ENCODE peak calls at places on chromosomes 16 and 17, in eight cellular contexts. X is mammary epithelial cell; V is tibial nerve; H is CD8-positive, alpha-beta memory T cell; J is tibial artery; B is stomach; Q is adipocyte; F is HAP-1. K is an unnamed sample.
A peak's percentile ranks its signal among the peaks of the same experiment; 100 is the strongest.

GRCh38 chr17:80000955-80001354 is 34.7 kb downstream of the TBC1D16 start:
- DNase-seq in F (no peak), X (no peak), Q (no peak), B (no peak), J (no peak), V (no peak), H (no peak), K (no peak)

GRCh38 chr16:72282338-72282737 is 110.4 kb upstream of the PMFBP1 start:
- DNase-seq in V (no peak), F (no peak), B (no peak), X (no peak), H (no peak), J (no peak), Q (no peak), K (no peak)

GRCh38 chr16:12095275-12096161 is 119.0 kb downstream of the SNX29 start:
- DNase-seq in V (peak; percentile 31), Q (peak; percentile 85), F (peak; percentile 81), H (peak; percentile 48), X (peak; percentile 10), B (peak; percentile 70), J (peak; percentile 35), K (peak; percentile 16)

GRCh38 chr17:9472541-9472940 is 103.1 kb downstream of the STX8 start:
- DNase-seq in F (no peak), Q (no peak), J (no peak), B (no peak), V (peak; percentile 25), X (no peak), H (no peak), K (no peak)

GRCh38 chr16:54718376-54718775 is 212.3 kb upstream of the IRX5 start:
- DNase-seq in X (no peak), J (no peak), H (no peak), F (no peak), B (no peak), V (no peak), Q (no peak), K (no peak)

GRCh38 chr16:48963901-48964615 is 317.6 kb downstream of the CBLN1 start:
- DNase-seq in F (no peak), B (no peak), V (no peak), Q (peak; percentile 60), J (no peak), X (peak; percentile 89), H (no peak), K (no peak)

GRCh38 chr16:77193377-77193776 is 2.4 kb downstream of the MON1B start:
- DNase-seq in V (no peak), B (no peak), F (no peak), Q (no peak), J (no peak), X (no peak), H (no peak), K (no peak)

GRCh38 chr17:68205251-68205807 is 42.5 kb upstream of the AMZ2 start:
- DNase-seq in F (peak; percentile 95), V (peak; percentile 89), Q (peak; percentile 98), J (peak; percentile 94), B (peak; percentile 92), H (peak; percentile 88), X (peak; percentile 76), K (no peak)

GRCh38 chr16:648071-648785 is 937 bp upstream of the WDR90 start:
- DNase-seq in X (peak; percentile 23), B (peak; percentile 83), J (no peak), H (no peak), V (no peak), F (peak; percentile 66), Q (peak; percentile 15), K (no peak)

GRCh38 chr17:2090210-2090641 is 35.3 kb downstream of the HIC1 start:
- DNase-seq in X (no peak), V (no peak), J (no peak), Q (no peak), H (no peak), B (no peak), F (no peak), K (no peak)

GRCh38 chr17:34616148-34616547 is 36.8 kb downstream of the TMEM132E start:
- DNase-seq in F (peak; percentile 53), X (no peak), J (no peak), Q (no peak), V (no peak), B (no peak), H (no peak), K (no peak)

GRCh38 chr16:85484337-85485295 is 128.5 kb upstream of the GSE1 start:
- DNase-seq in V (no peak), Q (no peak), J (no peak), F (no peak), B (peak; percentile 42), X (no peak), H (no peak), K (no peak)

GRCh38 chr16:4092547-4093265 is 23.5 kb downstream of the ADCY9 start:
- DNase-seq in J (no peak), X (no peak), H (no peak), Q (no peak), V (no peak), F (no peak), B (no peak), K (no peak)
- H3K4me1 ChIP-seq in J (peaks cover 57% of the 10 kb centered on the region), X (no peaks in the 10 kb centered on the region), H (peaks cover 4% of the 10 kb centered on the region), Q (peaks cover 31% of the 10 kb centered on the region), V (peaks cover 21% of the 10 kb centered on the region), F (peaks cover 27% of the 10 kb centered on the region), B (peaks cover 82% of the 10 kb centered on the region), K (no peaks in the 10 kb centered on the region)

DNA sequence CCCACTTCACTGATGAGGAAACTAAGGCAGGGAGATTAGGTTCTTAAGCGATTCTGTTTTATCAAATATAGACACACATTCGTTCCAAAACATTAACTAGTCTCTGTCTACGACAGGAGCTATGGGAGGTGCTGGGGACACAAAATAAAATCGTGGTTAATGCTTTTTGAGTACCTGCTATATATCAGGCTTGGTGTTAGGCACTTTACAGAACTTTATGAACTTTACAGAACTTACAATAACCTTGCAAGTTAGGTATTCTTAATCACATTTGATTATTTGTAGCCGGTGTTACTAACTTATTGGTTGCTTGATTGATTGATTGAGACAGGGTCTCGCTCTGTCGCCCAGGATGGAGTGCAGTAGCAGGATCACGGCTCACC is 538 bp upstream of the HEATR3 start:
- DNase-seq in X (no peak), V (no peak), J (no peak), B (no peak), Q (no peak), H (no peak), F (no peak), K (no peak)
- H3K4me3 ChIP-seq in X (peak overlapping the region; percentile 43), V (no peak overlapping the region), J (peak overlapping the region; percentile 94), B (peak overlapping the region; percentile 87), Q (peak overlapping the region; percentile 98), H (no peak overlapping the region), F (peak overlapping the region; percentile 98), K (no peak overlapping the region)

GRCh38 chr16:89921699-89922476 is 1.3 kb upstream of the TUBB3 start:
- DNase-seq in X (peak; percentile 87), V (no peak), J (peak; percentile 78), F (peak; percentile 86), B (peak; percentile 58), H (no peak), Q (peak; percentile 96), K (no peak)

GRCh38 chr16:89919535-89920406 is 1.1 kb downstream of the MC1R start:
- DNase-seq in J (no peak), F (no peak), V (no peak), X (no peak), H (no peak), B (no peak), Q (no peak), K (no peak)

GRCh38 chr16:89922477-89922883 is 662 bp upstream of the TUBB3 start:
- DNase-seq in H (no peak), V (no peak), Q (peak; percentile 94), B (peak; percentile 50), J (peak; percentile 79), F (peak; percentile 78), X (peak; percentile 78), K (no peak)

GRCh38 chr16:89921131-89921698 is 1.9 kb upstream of the TUBB3 start:
- DNase-seq in J (no peak), B (no peak), V (no peak), H (no peak), F (no peak), Q (peak; percentile 7), X (no peak), K (no peak)

DNA sequence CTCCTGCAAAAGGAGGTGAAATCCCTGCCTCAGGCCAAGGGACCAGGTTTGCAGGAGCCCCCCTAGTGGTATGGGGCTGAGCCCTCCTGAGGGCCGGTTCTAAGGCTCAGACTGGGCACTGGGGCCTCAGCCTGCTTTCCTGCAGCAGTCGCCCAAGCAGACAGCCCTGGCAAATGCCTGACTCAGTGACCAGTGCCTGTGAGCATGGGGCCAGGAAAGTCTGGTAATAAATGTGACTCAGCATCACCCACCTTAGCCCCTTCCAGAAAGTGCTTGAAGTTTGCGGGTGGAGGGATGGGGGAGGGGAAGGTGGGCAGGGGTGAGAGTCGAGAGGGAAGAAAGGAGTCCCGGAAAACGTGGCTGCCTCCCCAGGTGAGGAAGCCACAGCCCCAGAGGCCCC is 2.1 kb downstream of the MC1R start:
- DNase-seq in J (no peak), F (no peak), B (no peak), H (no peak), X (no peak), Q (peak; percentile 38), V (no peak), K (no peak)
- H3K4me1 ChIP-seq in J (peaks cover 55% of the 10 kb centered on the region), F (peaks cover 33% of the 10 kb centered on the region), B (peaks cover 71% of the 10 kb centered on the region), H (peaks cover 62% of the 10 kb centered on the region), X (peaks cover 63% of the 10 kb centered on the region), Q (peaks cover 49% of the 10 kb centered on the region), V (peaks cover 51% of the 10 kb centered on the region), K (peaks cover 14% of the 10 kb centered on the region)

GRCh38 chr16:58685084-58685449 is 497 bp upstream of the SLC38A7 start:
- DNase-seq in J (no peak), Q (no peak), X (no peak), H (no peak), F (no peak), B (no peak), V (no peak), K (no peak)
- H3K4me3 ChIP-seq in J (peak overlapping the region; percentile 69), Q (peak overlapping the region; percentile 97), X (no peak overlapping the region), H (peak overlapping the region; percentile 80), F (peak overlapping the region; percentile 73), B (peak overlapping the region; percentile 69), V (peak overlapping the region; percentile 82), K (no peak overlapping the region)

DNA sequence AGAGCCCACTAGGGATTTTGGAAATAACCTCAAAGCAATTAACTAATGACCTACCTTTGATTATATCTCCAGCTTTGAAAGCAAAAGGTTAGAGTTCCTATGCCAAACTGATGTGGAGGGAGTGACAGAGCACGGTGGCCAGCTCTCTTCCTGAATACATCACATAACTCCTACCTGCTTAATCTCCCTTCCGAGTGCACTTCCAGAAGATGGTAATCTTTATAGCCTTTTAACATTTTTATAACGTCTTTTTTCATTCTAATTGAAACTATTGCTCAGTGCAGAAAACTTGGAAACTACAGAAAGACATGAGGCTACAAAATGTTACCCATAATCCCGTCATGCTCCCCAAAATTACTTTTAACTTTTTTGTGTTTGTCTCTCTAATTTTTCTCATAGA is 110.5 kb upstream of the COX10 start:
- DNase-seq in F (no peak), Q (no peak), H (no peak), J (no peak), B (no peak), X (no peak), V (no peak), K (no peak)
- H3K4me1 ChIP-seq in F (no peaks in the 10 kb centered on the region), Q (peaks cover 8% of the 10 kb centered on the region), H (no peaks in the 10 kb centered on the region), J (no peaks in the 10 kb centered on the region), B (no peaks in the 10 kb centered on the region), X (no peaks in the 10 kb centered on the region), V (no peaks in the 10 kb centered on the region), K (no peaks in the 10 kb centered on the region)

DNA sequence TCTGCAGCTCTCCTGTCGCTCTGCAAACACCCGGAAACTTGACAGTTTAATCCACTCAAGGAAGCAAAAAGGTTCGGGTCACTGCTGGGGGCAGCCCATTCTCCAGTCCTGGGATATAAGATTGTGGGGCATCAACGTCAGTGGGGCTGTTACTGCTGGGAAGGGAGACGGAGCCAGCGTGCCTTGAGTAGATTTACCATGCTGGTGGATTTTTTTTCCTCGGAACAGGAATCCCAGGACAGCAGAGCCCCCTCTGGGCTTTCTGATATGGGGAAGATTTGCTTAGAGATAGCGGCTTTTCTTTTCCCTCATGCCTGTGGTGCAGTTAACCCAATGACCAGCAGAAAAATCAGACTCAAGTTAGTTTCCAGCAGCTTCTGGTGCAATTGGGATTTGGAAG is 35.4 kb downstream of the WSCD1 start:
- DNase-seq in J (no peak), Q (no peak), F (no peak), B (no peak), H (no peak), V (no peak), X (no peak), K (no peak)
- H3K4me3 ChIP-seq in J (no peak overlapping the region), Q (no peak overlapping the region), F (no peak overlapping the region), B (no peak overlapping the region), H (no peak overlapping the region), V (no peak overlapping the region), X (no peak overlapping the region), K (no peak overlapping the region)

K was measured in iPS DF 6.9.